ENCODE peak calls at places on chromosomes 4 and X, in seven cellular contexts. U is Right ventricle myocardium inferior, F is lower lobe of right lung, H is sciatic nerve, O is activated B cell treated with CpG ODN at 0.5 μM for 24 hours, E is heart right ventricle, Y is A549. J is an unnamed sample.

GRCh38 chr4:163866728-163867313 is 372.3 kb downstream of the TMA16 start:
- ATAC-seq in U (no peak), F (no peak), H (no peak), O (no peak), E (no peak), Y (no peak), J (no peak)

GRCh38 chr4:98113005-98113404 is 30.3 kb downstream of the STPG2 start:
- ATAC-seq in U (no peak), F (no peak), H (no peak), O (no peak), E (peak), Y (peak), J (no peak)

GRCh38 chr4:62835579-62835978 is 1573.7 kb downstream of the TECRL start:
- ATAC-seq in U (no peak), F (no peak), H (no peak), O (no peak), E (no peak), Y (no peak), J (no peak)

GRCh38 chr4:16092682-16093319 is 9.0 kb upstream of the PROM1 start:
- ATAC-seq in U (no peak), F (no peak), H (no peak), O (no peak), E (no peak), Y (no peak), J (no peak)

GRCh38 chr4:128583753-128584712 is 225.5 kb upstream of the JADE1 start:
- ATAC-seq in U (peak), F (no peak), H (no peak), O (no peak), E (peak), Y (no peak), J (peak)

GRCh38 chr4:70632028-70632427 is 3.5 kb downstream of the ENAM start:
- ATAC-seq in U (no peak), F (no peak), H (no peak), O (no peak), E (no peak), Y (no peak), J (no peak)

GRCh38 chrX:125132274-125132673 is 187.4 kb upstream of the TEX13C start:
- ATAC-seq in U (no peak), F (no peak), H (no peak), O (no peak), E (no peak), Y (peak), J (no peak)

GRCh38 chr4:3687538-3687937 is 78.6 kb upstream of the ADRA2C start:
- ATAC-seq in U (no peak), F (no peak), H (no peak), O (no peak), E (no peak), Y (no peak), J (no peak)

GRCh38 chr4:185232370-185232769 is 23.0 kb downstream of the SNX25 start:
- ATAC-seq in U (no peak), F (no peak), H (no peak), O (no peak), E (no peak), Y (no peak), J (no peak)

GRCh38 chr4:47342796-47343195 is 120.7 kb downstream of the COMMD8 start:
- ATAC-seq in U (no peak), F (no peak), H (no peak), O (no peak), E (no peak), Y (no peak), J (no peak)

GRCh38 chr4:2860391-2861348 is 17.0 kb downstream of the ADD1 start:
- ATAC-seq in U (peak), F (peak), H (peak), O (no peak), E (peak), Y (no peak), J (peak)

GRCh38 chr4:15738877-15739276 is 36.0 kb downstream of the BST1 start:
- ATAC-seq in U (no peak), F (no peak), H (no peak), O (no peak), E (no peak), Y (no peak), J (no peak)

GRCh38 chr4:150853882-150854281 is 161.2 kb downstream of the LRBA start:
- ATAC-seq in U (no peak), F (no peak), H (no peak), O (no peak), E (no peak), Y (no peak), J (no peak)

GRCh38 chrX:18994713-18995112 is 10.8 kb upstream of the PHKA2 start:
- ATAC-seq in U (no peak), F (no peak), H (no peak), O (no peak), E (no peak), Y (peak), J (no peak)

GRCh38 chr4:110610940-110611785 is 11.7 kb downstream of the PITX2 start:
- ATAC-seq in U (no peak), F (peak), H (no peak), O (no peak), E (no peak), Y (peak), J (no peak)

GRCh38 chr4:99655315-99656081 is 2.1 kb downstream of the C4orf54 start:
- ATAC-seq in U (peak), F (no peak), H (no peak), O (no peak), E (peak), Y (no peak), J (peak)

J was measured in gastroesophageal sphincter.